ENCODE peak calls at places on chromosomes 13 and 19, in four cellular contexts. One of them, this sample, is unnamed.

GRCh38 chr13:71312923-71313322 is 554.1 kb downstream of the DACH1 start:
- DNase-seq in H1: no peak
- DNase-seq in HepG2: no peak
- DNase-seq in GM12878: no peak
- DNase-seq in this sample: no peak

GRCh38 chr13:95615539-95615938 is 29.0 kb downstream of the DZIP1 start:
- DNase-seq in H1: no peak
- DNase-seq in HepG2: no peak
- DNase-seq in GM12878: no peak
- DNase-seq in this sample: no peak

GRCh38 chr13:113927661-113928581 is 46.0 kb downstream of the C13orf46 start:
- DNase-seq in H1: no peak
- DNase-seq in HepG2: no peak
- DNase-seq in GM12878: no peak
- DNase-seq in this sample: no peak

GRCh38 chr13:92963029-92963428 is 263.6 kb upstream of the GPC6 start:
- DNase-seq in H1: no peak
- DNase-seq in HepG2: no peak
- DNase-seq in GM12878: no peak
- DNase-seq in this sample: no peak

GRCh38 chr19:570315-570714 is 2.1 kb upstream of the BSG start:
- DNase-seq in H1: no peak
- DNase-seq in HepG2: no peak
- DNase-seq in GM12878: no peak
- DNase-seq in this sample: peak; percentile 73

GRCh38 chr13:105165449-105166125 is 1369.9 kb downstream of the EFNB2 start:
- DNase-seq in H1: no peak
- DNase-seq in HepG2: no peak
- DNase-seq in GM12878: peak; percentile 15
- DNase-seq in this sample: no peak

GRCh38 chr13:108086678-108087077 is 128.7 kb downstream of the LIG4 start:
- DNase-seq in H1: no peak
- DNase-seq in HepG2: no peak
- DNase-seq in GM12878: no peak
- DNase-seq in this sample: no peak

GRCh38 chr13:32170841-32171240 is 139.3 kb downstream of the FRY start:
- DNase-seq in H1: no peak
- DNase-seq in HepG2: no peak
- DNase-seq in GM12878: no peak
- DNase-seq in this sample: no peak

GRCh38 chr13:34028496-34029442 is 210.8 kb downstream of the RFC3 start:
- DNase-seq in H1: no peak
- DNase-seq in HepG2: no peak
- DNase-seq in GM12878: no peak
- DNase-seq in this sample: no peak

GRCh38 chr13:26837102-26837501 is 76.5 kb upstream of the GPR12 start:
- DNase-seq in H1: no peak
- DNase-seq in HepG2: no peak
- DNase-seq in GM12878: no peak
- DNase-seq in this sample: no peak

GRCh38 chr19:44809856-44810554 is 1.1 kb downstream of the BCAM start:
- DNase-seq in H1: no peak
- DNase-seq in HepG2: no peak
- DNase-seq in GM12878: no peak
- DNase-seq in this sample: no peak

GRCh38 chr13:79194272-79194671 is 211.8 kb downstream of the RBM26 start:
- DNase-seq in H1: no peak
- DNase-seq in HepG2: no peak
- DNase-seq in GM12878: peak; percentile 92
- DNase-seq in this sample: no peak

GRCh38 chr13:98174995-98175394 is 2.1 kb downstream of the RNF113B start:
- DNase-seq in H1: no peak
- DNase-seq in HepG2: no peak
- DNase-seq in GM12878: no peak
- DNase-seq in this sample: no peak

GRCh38 chr19:51064534-51065220 is at the start of gene KLK13:
- DNase-seq in H1: peak; percentile 50
- DNase-seq in HepG2: no peak
- DNase-seq in GM12878: no peak
- DNase-seq in this sample: no peak

GRCh38 chr13:104593693-104594092 is 1527.5 kb upstream of the SLC10A2 start:
- DNase-seq in H1: no peak
- DNase-seq in HepG2: no peak
- DNase-seq in GM12878: no peak
- DNase-seq in this sample: no peak

GRCh38 chr19:8585894-8586750 is 8.9 kb upstream of the MYO1F start:
- DNase-seq in H1: peak; percentile 64
- DNase-seq in HepG2: peak; percentile 28
- DNase-seq in GM12878: no peak
- DNase-seq in this sample: peak; percentile 59

GRCh38 chr13:41675306-41675705 is 218.0 kb downstream of the RGCC start:
- DNase-seq in H1: no peak
- DNase-seq in HepG2: no peak
- DNase-seq in GM12878: no peak
- DNase-seq in this sample: no peak

GRCh38 chr13:25756251-25756650 is 295.6 kb downstream of the SHISA2 start:
- DNase-seq in H1: no peak
- DNase-seq in HepG2: no peak
- DNase-seq in GM12878: no peak
- DNase-seq in this sample: no peak

GRCh38 chr13:44976949-44977583 is 12.2 kb downstream of the NUFIP1 start:
- DNase-seq in H1: no peak
- DNase-seq in HepG2: no peak
- DNase-seq in GM12878: no peak
- DNase-seq in this sample: no peak

GRCh38 chr13:35771898-35772297 is 295.4 kb upstream of the MAB21L1 start:
- DNase-seq in H1: peak; percentile 3
- DNase-seq in HepG2: no peak
- DNase-seq in GM12878: no peak
- DNase-seq in this sample: no peak

GRCh38 chr13:110630566-110631119 is 15.3 kb downstream of the NAXD start:
- DNase-seq in H1: no peak
- DNase-seq in HepG2: no peak
- DNase-seq in GM12878: no peak
- DNase-seq in this sample: no peak

GRCh38 chr19:40565355-40565754 is 11.3 kb upstream of the SHKBP1 start:
- DNase-seq in H1: no peak
- DNase-seq in HepG2: no peak
- DNase-seq in GM12878: no peak
- DNase-seq in this sample: no peak

GRCh38 chr13:99260216-99260615 is 2.0 kb upstream of the GPR18 start:
- DNase-seq in H1: no peak
- DNase-seq in HepG2: no peak
- DNase-seq in GM12878: no peak
- DNase-seq in this sample: no peak

GRCh38 chr13:75724742-75725504 is 88.8 kb downstream of the LMO7 start:
- DNase-seq in H1: no peak
- DNase-seq in HepG2: no peak
- DNase-seq in GM12878: no peak
- DNase-seq in this sample: no peak

GRCh38 chr13:68234278-68234677 is 1004.1 kb upstream of the PCDH9 start:
- DNase-seq in H1: no peak
- DNase-seq in HepG2: no peak
- DNase-seq in GM12878: no peak
- DNase-seq in this sample: peak; percentile 15

GRCh38 chr13:108828053-108828806 is 198.8 kb downstream of the MYO16 start:
- DNase-seq in H1: no peak
- DNase-seq in HepG2: no peak
- DNase-seq in GM12878: no peak
- DNase-seq in this sample: no peak

GRCh38 chr13:91247768-91248167 is 99.7 kb upstream of the MIR17HG start:
- DNase-seq in H1: no peak
- DNase-seq in HepG2: no peak
- DNase-seq in GM12878: no peak
- DNase-seq in this sample: peak; percentile 19

GRCh38 chr19:32202244-32202643 is 143.2 kb upstream of the ZNF507 start:
- DNase-seq in H1: no peak
- DNase-seq in HepG2: no peak
- DNase-seq in GM12878: no peak
- DNase-seq in this sample: no peak

GRCh38 chr19:43624933-43625332 is 5.5 kb upstream of the ZNF428 start:
- DNase-seq in H1: no peak
- DNase-seq in HepG2: no peak
- DNase-seq in GM12878: no peak
- DNase-seq in this sample: no peak

GRCh38 chr13:90352763-90353162 is 994.7 kb upstream of the MIR17HG start:
- DNase-seq in H1: no peak
- DNase-seq in HepG2: no peak
- DNase-seq in GM12878: no peak
- DNase-seq in this sample: no peak

GRCh38 chr19:17725422-17726078 is 6.3 kb downstream of the MAP1S start:
- DNase-seq in H1: no peak
- DNase-seq in HepG2: no peak
- DNase-seq in GM12878: no peak
- DNase-seq in this sample: peak; percentile 67

GRCh38 chr19:29793116-29793727 is 18.6 kb upstream of the CCNE1 start:
- DNase-seq in H1: no peak
- DNase-seq in HepG2: no peak
- DNase-seq in GM12878: no peak
- DNase-seq in this sample: no peak

GRCh38 chr19:29795882-29796523 is 15.8 kb upstream of the CCNE1 start:
- DNase-seq in H1: no peak
- DNase-seq in HepG2: no peak
- DNase-seq in GM12878: no peak
- DNase-seq in this sample: no peak

GRCh38 chr19:29800086-29800825 is 11.5 kb upstream of the CCNE1 start:
- DNase-seq in H1: no peak
- DNase-seq in HepG2: no peak
- DNase-seq in GM12878: no peak
- DNase-seq in this sample: no peak

GRCh38 chr19:29795461-29795860 is 16.3 kb upstream of the CCNE1 start:
- DNase-seq in H1: no peak
- DNase-seq in HepG2: no peak
- DNase-seq in GM12878: no peak
- DNase-seq in this sample: no peak

DNA sequence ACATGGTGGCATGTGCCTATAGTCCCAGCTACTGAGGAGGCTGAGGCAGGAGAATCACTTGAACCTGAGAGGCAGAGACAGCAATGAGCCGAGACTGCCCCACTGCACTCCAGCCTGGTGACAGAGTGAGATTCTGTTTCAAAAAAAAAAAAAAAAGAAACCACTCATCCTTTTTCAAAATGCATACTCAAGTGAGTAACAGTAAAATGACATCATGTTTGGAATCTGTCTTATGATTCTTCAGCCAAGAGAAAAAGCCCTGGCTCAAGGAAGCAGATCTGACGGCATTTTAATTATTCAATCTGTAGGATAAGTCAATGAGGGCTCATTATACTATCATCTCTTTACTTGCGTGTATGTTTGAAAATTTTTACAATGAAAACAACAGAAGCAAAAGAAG is 13.0 kb upstream of the CCNE1 start:
- DNase-seq in H1: no peak
- DNase-seq in HepG2: no peak
- DNase-seq in GM12878: no peak
- DNase-seq in this sample: no peak
- TF ChIP-seq CHD2 in H1: no peak
- TF ChIP-seq CHD2 in HepG2: no peak
- TF ChIP-seq CHD2 in GM12878: no peak
- TF ChIP-seq CHD2 in this sample: no peak

DNA sequence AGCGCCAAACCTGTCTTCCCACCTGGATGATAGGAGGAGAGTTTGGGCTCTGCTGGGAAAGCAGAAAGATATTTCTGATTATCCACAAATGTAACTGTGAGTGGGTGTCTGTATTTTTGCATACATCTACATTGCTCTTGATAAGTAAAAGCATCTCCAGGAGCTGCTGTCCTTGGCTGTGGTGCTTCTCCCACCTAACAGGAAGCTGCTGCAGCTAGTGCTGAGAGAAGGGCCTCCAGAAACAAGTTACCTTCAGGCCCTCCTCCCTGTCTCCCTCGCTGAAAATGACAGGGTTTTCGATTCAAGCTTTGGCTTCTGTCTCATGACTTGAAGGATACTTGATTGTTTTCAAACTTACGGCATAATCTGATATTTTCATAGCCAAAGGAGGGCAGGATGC is 90.1 kb downstream of the FOXO1 start:
- DNase-seq in H1: no peak
- DNase-seq in HepG2: no peak
- DNase-seq in GM12878: no peak
- DNase-seq in this sample: no peak
- TF ChIP-seq TCF12 in H1: no peak
- TF ChIP-seq TCF12 in HepG2: no peak
- TF ChIP-seq TCF12 in GM12878: no peak
- TF ChIP-seq TCF12 in this sample: no peak

GRCh38 chr19:49852631-49853126 is 1.7 kb downstream of the PTOV1 start:
- DNase-seq in H1: no peak
- DNase-seq in HepG2: no peak
- DNase-seq in GM12878: no peak
- DNase-seq in this sample: no peak

GRCh38 chr19:49850221-49850486 is 805 bp upstream of the PTOV1 start:
- DNase-seq in H1: no peak
- DNase-seq in HepG2: no peak
- DNase-seq in GM12878: no peak
- DNase-seq in this sample: no peak

GRCh38 chr19:49850487-49851342 is at the start of gene PTOV1:
- DNase-seq in H1: peak; percentile 51
- DNase-seq in HepG2: peak; percentile 90
- DNase-seq in GM12878: peak; percentile 59
- DNase-seq in this sample: peak; percentile 98

GRCh38 chr19:49849433-49850220 is 1.3 kb upstream of the PTOV1 start:
- DNase-seq in H1: no peak
- DNase-seq in HepG2: no peak
- DNase-seq in GM12878: no peak
- DNase-seq in this sample: no peak

GRCh38 chr19:49851456-49852259 is 699 bp downstream of the PTOV1 start:
- DNase-seq in H1: no peak
- DNase-seq in HepG2: no peak
- DNase-seq in GM12878: no peak
- DNase-seq in this sample: peak; percentile 80
- H2AFZ ChIP-seq in H1: no peak overlapping the region
- H2AFZ ChIP-seq in HepG2: no peak overlapping the region
- H2AFZ ChIP-seq in GM12878: no peak overlapping the region
- H2AFZ ChIP-seq in this sample: no peak overlapping the region

DNA sequence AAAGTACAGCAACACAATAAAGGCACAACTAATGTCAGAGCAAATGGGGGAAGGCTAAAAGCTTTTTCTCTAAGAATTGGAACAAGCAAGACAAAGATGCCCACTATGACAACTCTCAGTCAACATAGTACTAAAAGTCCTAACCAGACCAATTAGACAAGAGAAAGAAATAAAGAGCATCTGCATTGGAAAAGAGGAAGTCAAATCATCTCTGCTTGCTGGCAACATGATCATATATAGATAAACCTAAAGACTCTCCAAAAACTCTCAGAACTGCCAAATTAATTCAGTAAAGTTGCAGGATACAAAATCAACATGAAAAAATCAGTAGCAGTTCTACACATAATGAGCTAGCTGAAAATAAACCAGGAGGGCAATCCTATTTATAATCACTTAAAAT is 541.9 kb downstream of the DIAPH3 start:
- DNase-seq in H1: no peak
- DNase-seq in HepG2: no peak
- DNase-seq in GM12878: no peak
- DNase-seq in this sample: no peak
- TF ChIP-seq CHD2 in H1: no peak
- TF ChIP-seq CHD2 in HepG2: no peak
- TF ChIP-seq CHD2 in GM12878: no peak
- TF ChIP-seq CHD2 in this sample: no peak

This sample was measured in SK-N-SH.